ENCODE peak calls at places on chromosome 1, in six cellular contexts. Q is skeletal muscle cell, G is GM23248, D is astrocyte of the spinal cord, P is psoas muscle, A is esophagus muscularis mucosa. Y is an unnamed sample.

GRCh38 chr1:195481293-195481692 is 1126.9 kb downstream of the KCNT2 start:
- DNase-seq in Q (no peak), G (no peak), P (no peak), D (no peak), A (no peak), Y (no peak)

GRCh38 chr1:66542811-66543767 is 9.1 kb downstream of the SGIP1 start:
- DNase-seq in D (peak), A (no peak), P (peak), Q (peak), G (peak), Y (peak)

GRCh38 chr1:229480500-229480899 is 27.6 kb downstream of the NUP133 start:
- DNase-seq in P (no peak), A (no peak), G (no peak), D (no peak), Q (no peak), Y (no peak)

GRCh38 chr1:17696417-17697301 is 58.5 kb upstream of the ACTL8 start:
- DNase-seq in D (peak), P (no peak), G (peak), A (no peak), Q (peak), Y (no peak)

GRCh38 chr1:226763741-226764264 is 24.7 kb upstream of the ITPKB start:
- DNase-seq in D (peak), A (no peak), G (peak), Q (peak), P (no peak), Y (no peak)

GRCh38 chr1:109822749-109823542 is 59.2 kb upstream of the EPS8L3 start:
- DNase-seq in G (peak), P (no peak), A (no peak), D (no peak), Q (no peak), Y (no peak)

GRCh38 chr1:206486995-206487788 is 16.9 kb downstream of the IKBKE start:
- DNase-seq in G (no peak), A (no peak), D (no peak), P (no peak), Q (no peak), Y (no peak)

GRCh38 chr1:19613075-19613748 is 30.9 kb upstream of the NBL1 start:
- DNase-seq in G (no peak), A (no peak), D (no peak), P (no peak), Q (no peak), Y (no peak)

GRCh38 chr1:63557365-63557987 is 34.2 kb downstream of the EFCAB7 start:
- DNase-seq in Q (peak), G (peak), D (peak), A (no peak), P (no peak), Y (peak)

GRCh38 chr1:9302745-9303524 is 10.2 kb downstream of the SPSB1 start:
- DNase-seq in D (peak), P (no peak), G (peak), A (no peak), Q (peak), Y (no peak)

GRCh38 chr1:234926574-234927311 is 201.9 kb downstream of the TOMM20 start:
- DNase-seq in Q (no peak), D (no peak), G (no peak), P (no peak), A (no peak), Y (no peak)

GRCh38 chr1:12144969-12145368 is 21.8 kb upstream of the TNFRSF1B start:
- DNase-seq in D (no peak), A (no peak), G (no peak), P (no peak), Q (no peak), Y (no peak)

GRCh38 chr1:53015508-53015860 is 46.5 kb upstream of the PODN start:
- DNase-seq in A (no peak), P (no peak), G (no peak), D (no peak), Q (no peak), Y (no peak)

GRCh38 chr1:13764533-13764932 is 64.5 kb downstream of the PRDM2 start:
- DNase-seq in D (peak), Q (peak), A (no peak), G (peak), P (no peak), Y (no peak)

GRCh38 chr1:18199462-18199861 is 91.9 kb downstream of the IGSF21 start:
- DNase-seq in G (no peak), D (no peak), A (no peak), Q (no peak), P (no peak), Y (no peak)

GRCh38 chr1:154743536-154744036 is 126.5 kb downstream of the KCNN3 start:
- DNase-seq in P (no peak), A (no peak), G (no peak), Q (no peak), D (no peak), Y (no peak)

GRCh38 chr1:78549366-78549765 is 58.6 kb downstream of the PTGFR start:
- DNase-seq in D (no peak), A (no peak), G (no peak), P (no peak), Q (no peak), Y (no peak)

GRCh38 chr1:173205146-173206051 is 1.7 kb downstream of the TNFSF4 start:
- DNase-seq in A (no peak), D (peak), G (peak), Q (peak), P (no peak), Y (no peak)

GRCh38 chr1:17004466-17005364 is 7.0 kb downstream of the ATP13A2 start:
- DNase-seq in A (no peak), G (peak), Q (no peak), P (no peak), D (no peak), Y (no peak)

GRCh38 chr1:176612791-176613190 is 149.8 kb downstream of the PAPPA2 start:
- DNase-seq in G (no peak), D (no peak), A (no peak), Q (no peak), P (no peak), Y (no peak)

GRCh38 chr1:2906105-2906504 is 104.6 kb upstream of the TTC34 start:
- DNase-seq in P (no peak), G (no peak), Q (no peak), A (no peak), D (no peak), Y (no peak)

GRCh38 chr1:121544500-121544899 is 359.7 kb downstream of the SRGAP2C start:
- DNase-seq in P (no peak), D (no peak), A (no peak), Q (no peak), G (no peak), Y (no peak)

GRCh38 chr1:63843884-63844283 is 70.1 kb downstream of the ROR1 start:
- DNase-seq in G (no peak), D (no peak), P (no peak), Q (no peak), A (peak), Y (no peak)

GRCh38 chr1:207818971-207819451 is 67.2 kb downstream of the CD46 start:
- DNase-seq in A (no peak), P (no peak), D (peak), Q (peak), G (peak), Y (no peak)

GRCh38 chr1:116950497-116951174 is 40.9 kb downstream of the PTGFRN start:
- DNase-seq in Q (no peak), A (peak), P (no peak), D (peak), G (peak), Y (no peak)

GRCh38 chr1:49294539-49294938 is 517.8 kb upstream of the BEND5 start:
- DNase-seq in Q (no peak), D (no peak), A (no peak), P (no peak), G (no peak), Y (no peak)

GRCh38 chr1:58924016-58924565 is 140.2 kb upstream of the JUN start:
- DNase-seq in Q (no peak), P (no peak), A (peak), D (no peak), G (no peak), Y (no peak)

DNA sequence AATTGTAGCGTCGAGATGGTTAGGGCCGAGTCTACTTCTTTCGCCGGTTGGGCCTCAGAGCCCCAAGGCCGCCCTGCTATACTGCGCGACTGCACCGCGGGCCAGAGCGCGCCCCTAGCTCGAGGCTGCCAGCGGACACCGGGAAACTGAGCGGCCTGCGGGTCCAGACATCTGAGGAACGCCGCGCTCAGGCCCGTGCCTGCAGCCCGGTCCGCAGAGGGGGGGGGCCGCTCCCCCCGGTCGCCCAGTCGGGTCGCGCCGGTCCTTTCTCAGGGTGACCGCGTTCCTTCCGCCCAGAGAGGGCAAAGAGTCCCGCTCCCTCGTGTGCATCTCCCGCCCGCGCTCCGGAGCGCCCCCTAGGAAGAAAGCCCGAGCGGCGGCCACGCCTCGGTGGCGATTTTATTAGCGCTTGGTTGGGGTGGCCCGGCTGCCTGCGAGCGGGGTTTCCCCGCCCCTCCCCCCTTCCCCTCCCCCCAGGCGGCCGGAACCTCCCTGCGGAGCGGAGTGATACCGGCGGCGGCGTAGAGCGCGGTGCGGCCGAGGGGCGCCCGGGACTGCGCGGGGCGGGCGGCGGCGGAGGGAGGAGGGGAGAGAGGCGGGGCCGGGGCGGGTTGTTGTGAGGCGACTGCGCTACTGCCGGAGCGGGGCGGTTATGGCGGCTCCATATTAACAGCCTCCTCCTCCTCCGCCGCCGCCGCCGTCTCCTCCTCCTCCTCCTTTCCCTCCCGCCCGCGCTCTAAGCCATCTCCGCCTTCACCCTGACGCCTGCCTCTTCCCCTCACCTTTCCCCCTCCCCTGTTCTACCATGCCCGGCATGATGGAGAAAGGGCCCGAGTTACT is at the start of gene RCOR3:
- DNase-seq in A (peak), D (peak), G (peak), P (peak), Q (peak), Y (peak)
- H3K4me3 ChIP-seq in A (peak), D (peak), G (peak), P (peak), Q (peak), Y (peak)

GRCh38 chr1:170590921-170591705 is 59.1 kb downstream of the GORAB start:
- DNase-seq in G (peak), P (no peak), A (no peak), D (no peak), Q (no peak), Y (no peak)

GRCh38 chr1:170592591-170593111 is 60.7 kb downstream of the GORAB start:
- DNase-seq in D (no peak), Q (no peak), G (peak), A (no peak), P (no peak), Y (no peak)

GRCh38 chr1:170593173-170593572 is 61.2 kb downstream of the GORAB start:
- DNase-seq in P (no peak), G (peak), A (no peak), Q (no peak), D (no peak), Y (no peak)

GRCh38 chr1:170594227-170594626 is 62.3 kb downstream of the GORAB start:
- DNase-seq in D (no peak), A (no peak), Q (no peak), P (no peak), G (peak), Y (no peak)

DNA sequence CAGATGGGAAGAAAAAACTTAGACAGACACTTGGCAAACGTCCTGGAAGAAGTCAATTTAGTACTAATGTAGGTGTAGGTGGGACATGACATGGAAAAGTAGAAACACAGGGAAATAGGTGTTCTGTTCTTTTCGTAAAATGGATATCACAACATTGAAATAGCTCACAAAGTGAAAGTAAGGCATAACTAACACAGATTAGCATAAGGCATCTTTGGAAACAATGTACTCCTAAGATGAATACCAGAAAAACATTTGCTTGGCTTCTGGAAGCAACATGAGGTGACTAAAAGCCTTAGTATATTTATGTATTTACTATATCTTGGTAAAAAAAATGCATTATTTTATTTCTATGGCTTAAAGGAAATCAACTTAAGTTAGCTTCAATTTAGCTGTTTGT is 61.6 kb downstream of the GORAB start:
- DNase-seq in Q (no peak), D (no peak), G (peak), A (no peak), P (no peak), Y (no peak)
- H3K4me3 ChIP-seq in Q (no peak), D (no peak), G (peak), A (no peak), P (peak), Y (no peak)

DNA sequence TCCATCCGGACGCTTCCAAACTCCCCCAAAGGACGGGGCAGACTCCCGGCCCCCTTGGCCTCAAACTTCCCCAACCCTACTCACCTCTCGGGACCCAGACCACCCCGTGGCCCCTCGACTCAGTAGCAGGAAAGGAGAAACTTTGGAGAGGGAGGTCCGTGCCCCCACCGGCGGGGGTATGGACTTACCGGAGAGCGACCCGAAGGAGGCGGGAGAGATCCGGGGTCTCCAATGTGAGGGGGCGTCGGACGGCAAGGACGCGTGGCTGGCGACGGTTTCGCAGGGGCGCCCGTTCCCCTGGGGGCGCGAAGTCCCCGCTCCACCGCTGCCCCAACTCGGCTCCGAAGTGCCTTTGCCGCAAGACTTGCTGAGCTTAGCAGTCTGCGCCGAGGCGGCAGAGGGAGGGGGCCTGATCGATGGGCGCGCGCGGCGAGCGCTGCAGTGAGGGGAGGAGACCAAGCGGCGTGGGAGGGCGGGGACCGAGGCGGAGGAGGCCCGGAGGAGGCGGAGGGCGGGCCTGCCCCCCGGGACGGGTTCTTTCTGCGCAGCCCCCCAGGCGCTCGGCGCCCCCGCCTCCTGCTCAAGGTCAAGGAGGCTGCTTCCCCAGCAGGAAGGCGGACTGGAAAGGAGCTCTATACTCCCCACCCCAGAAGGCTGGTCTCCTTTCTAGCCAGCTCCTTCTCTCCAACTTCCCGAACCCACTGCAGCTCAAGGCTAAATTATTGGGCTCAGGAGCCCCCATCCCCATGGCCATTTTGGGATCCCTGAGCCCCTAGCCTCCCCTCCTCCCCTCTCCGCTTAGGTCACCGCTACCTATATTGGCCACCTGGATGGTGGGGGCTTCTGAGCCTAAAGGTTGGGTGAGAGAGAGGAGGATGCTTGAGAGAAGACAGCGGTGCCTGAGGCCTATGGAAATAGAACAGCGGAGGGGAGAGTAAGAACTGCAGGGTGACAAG is at the start of gene SYT2:
- DNase-seq in G (peak), A (no peak), Q (no peak), P (peak), D (no peak), Y (peak)
- H3K4me3 ChIP-seq in G (peak), A (peak), Q (peak), P (peak), D (no peak), Y (no peak)

DNA sequence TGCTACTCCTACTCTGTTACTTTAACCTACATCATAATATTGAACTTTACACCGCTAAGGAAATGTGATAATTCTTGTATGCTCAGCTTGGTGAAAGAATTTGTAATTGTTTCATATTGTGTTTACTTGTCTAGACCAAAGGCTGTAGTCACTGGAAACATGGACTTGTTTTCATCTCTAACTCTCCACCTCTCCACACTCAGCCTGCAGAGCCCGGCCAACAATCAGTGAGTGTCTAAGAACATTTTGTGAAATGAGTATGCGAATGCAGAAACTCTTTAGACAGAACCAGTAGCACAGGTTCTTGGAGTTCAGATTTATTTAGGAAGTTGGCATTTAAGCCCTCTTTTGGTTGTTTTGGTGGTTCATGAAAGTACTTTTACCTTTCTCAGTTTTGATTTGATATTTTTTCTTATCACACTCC is 3.2 kb upstream of the RWDD3 start:
- DNase-seq in G (no peak), D (no peak), A (no peak), P (no peak), Q (no peak), Y (peak)
- H3K4me3 ChIP-seq in G (no peak), D (no peak), A (no peak), P (no peak), Q (no peak), Y (no peak)

DNA sequence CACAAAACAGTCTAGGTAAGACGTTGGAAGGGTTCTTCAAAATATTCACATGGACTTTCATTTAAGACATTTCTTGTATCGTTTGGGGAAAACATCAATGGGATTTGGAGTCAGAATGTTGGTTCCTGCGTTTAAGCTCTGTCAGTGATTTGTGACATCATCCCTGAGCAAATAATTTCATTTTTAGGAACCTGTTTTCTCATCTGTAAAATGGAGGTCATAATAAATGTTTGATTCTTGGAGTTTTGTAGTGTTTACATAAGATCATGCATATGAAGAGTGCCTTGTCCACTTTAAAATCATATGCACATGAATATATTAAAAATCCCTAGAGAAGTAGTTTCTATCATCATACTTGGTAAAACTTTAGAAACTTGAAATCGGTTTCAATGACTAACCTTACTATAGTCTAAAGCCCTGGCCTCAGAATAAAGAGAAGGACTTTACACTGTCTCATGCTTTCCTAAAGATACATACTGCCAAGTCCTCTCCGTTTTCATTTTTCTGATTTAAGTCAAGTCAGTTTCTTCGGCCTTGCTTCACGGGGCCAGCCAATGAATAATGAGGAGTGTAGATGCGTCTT is 178.4 kb downstream of the ADSS2 start:
- DNase-seq in P (no peak), Q (no peak), D (no peak), G (no peak), A (no peak), Y (no peak)
- H3K4me3 ChIP-seq in P (no peak), Q (peak), D (peak), G (peak), A (no peak), Y (no peak)

GRCh38 chr1:162285149-162285561 is 91.5 kb downstream of the SPATA46 start:
- DNase-seq in A (no peak), G (no peak), D (no peak), Q (no peak), P (no peak), Y (peak)
- H3K4me3 ChIP-seq in A (no peak), G (no peak), D (no peak), Q (no peak), P (no peak), Y (no peak)

GRCh38 chr1:111202366-111202706 is 1.9 kb upstream of the DENND2D start:
- DNase-seq in P (no peak), A (no peak), G (no peak), D (no peak), Q (no peak), Y (no peak)
- H3K4me3 ChIP-seq in P (no peak), A (no peak), G (no peak), D (no peak), Q (no peak), Y (no peak)